ENCODE peak calls at places on chromosome 11, in six cellular contexts. T is small intestine, Z is prostate gland, E is NCI-H774, B is Kasumi-1, N is NCI-H1105. J is an unnamed sample.

GRCh38 chr11:19367051-19367709 is 126.4 kb upstream of the E2F8 start:
- DNase-seq in T (no peak), Z (no peak), E (no peak), B (no peak), N (no peak), J (no peak)

GRCh38 chr11:77093987-77094840 is 8.4 kb upstream of the OMP start:
- DNase-seq in T (no peak), Z (no peak), E (no peak), B (no peak), N (no peak), J (peak; percentile 32)

GRCh38 chr11:69353696-69354544 is 60.0 kb downstream of the MYEOV start:
- DNase-seq in T (no peak), Z (no peak), E (no peak), B (no peak), N (no peak), J (no peak)

GRCh38 chr11:4607111-4607510 is 920 bp downstream of the TRIM68 start:
- DNase-seq in T (no peak), Z (no peak), E (peak; percentile 23), B (no peak), N (no peak), J (no peak)

GRCh38 chr11:660681-661444 is 23.8 kb downstream of the DRD4 start:
- DNase-seq in T (no peak), Z (no peak), E (no peak), B (no peak), N (no peak), J (no peak)

GRCh38 chr11:17208257-17208999 is 642 bp upstream of the PIK3C2A start:
- DNase-seq in T (peak; percentile 73), Z (peak; percentile 72), E (peak; percentile 79), B (peak; percentile 67), N (peak; percentile 85), J (no peak)

GRCh38 chr11:31847761-31848160 is 36.6 kb upstream of the PAX6 start:
- DNase-seq in T (no peak), Z (no peak), E (no peak), B (no peak), N (no peak), J (no peak)

GRCh38 chr11:85893378-85893777 is 38.2 kb downstream of the CCDC83 start:
- DNase-seq in T (no peak), Z (no peak), E (no peak), B (no peak), N (no peak), J (no peak)

GRCh38 chr11:76861490-76861953 is 804 bp downstream of the ACER3 start:
- DNase-seq in T (peak; percentile 56), Z (no peak), E (no peak), B (no peak), N (no peak), J (no peak)

GRCh38 chr11:64042301-64042700 is 6.6 kb downstream of the FLRT1 start:
- DNase-seq in T (no peak), Z (no peak), E (no peak), B (no peak), N (no peak), J (no peak)

GRCh38 chr11:65266210-65266609 is 4.4 kb downstream of the POLA2 start:
- DNase-seq in T (no peak), Z (no peak), E (no peak), B (no peak), N (no peak), J (no peak)

GRCh38 chr11:12889243-12889642 is 119.9 kb upstream of the RASSF10 start:
- DNase-seq in T (no peak), Z (no peak), E (no peak), B (peak; percentile 17), N (no peak), J (no peak)

GRCh38 chr11:121559812-121560211 is 107.0 kb upstream of the SORL1-AS1 start:
- DNase-seq in T (peak; percentile 61), Z (no peak), E (no peak), B (no peak), N (peak; percentile 57), J (no peak)

GRCh38 chr11:127003260-127003981 is 2.9 kb upstream of the KIRREL3 start:
- DNase-seq in T (no peak), Z (no peak), E (peak; percentile 80), B (no peak), N (peak; percentile 94), J (peak; percentile 23)

GRCh38 chr11:19027829-19028595 is 32.5 kb downstream of the MRGPRX2 start:
- DNase-seq in T (no peak), Z (no peak), E (no peak), B (no peak), N (no peak), J (no peak)

GRCh38 chr11:33920838-33921613 is 29.1 kb upstream of the LMO2 start:
- DNase-seq in T (no peak), Z (no peak), E (no peak), B (no peak), N (no peak), J (no peak)

GRCh38 chr11:63917685-63918523 is 940 bp upstream of the RCOR2 start:
- DNase-seq in T (peak; percentile 40), Z (peak; percentile 25), E (peak; percentile 33), B (peak; percentile 33), N (no peak), J (peak; percentile 87)

GRCh38 chr11:66607126-66607834 is 9.2 kb upstream of the RBM14 start:
- DNase-seq in T (peak; percentile 91), Z (peak; percentile 84), E (no peak), B (no peak), N (no peak), J (peak; percentile 80)

GRCh38 chr11:20203836-20204235 is 43.6 kb upstream of the DBX1 start:
- DNase-seq in T (no peak), Z (no peak), E (no peak), B (no peak), N (no peak), J (no peak)

GRCh38 chr11:103484545-103484944 is 375.3 kb downstream of the DYNC2H1 start:
- DNase-seq in T (no peak), Z (no peak), E (no peak), B (no peak), N (no peak), J (no peak)

GRCh38 chr11:110903378-110903777 is 191.1 kb upstream of the ARHGAP20 start:
- DNase-seq in T (no peak), Z (no peak), E (no peak), B (no peak), N (no peak), J (no peak)

GRCh38 chr11:125517116-125517804 is 21.2 kb upstream of the FEZ1 start:
- DNase-seq in T (no peak), Z (no peak), E (peak; percentile 11), B (no peak), N (peak; percentile 46), J (no peak)

GRCh38 chr11:5240458-5240857 is 6.2 kb upstream of the HBD start:
- DNase-seq in T (no peak), Z (no peak), E (no peak), B (no peak), N (no peak), J (no peak)

GRCh38 chr11:64060861-64061444 is 25.2 kb downstream of the FLRT1 start:
- DNase-seq in T (peak; percentile 16), Z (no peak), E (peak; percentile 65), B (no peak), N (peak; percentile 53), J (peak; percentile 35)

GRCh38 chr11:61148016-61148640 is 13.1 kb downstream of the VPS37C start:
- DNase-seq in T (no peak), Z (no peak), E (peak; percentile 71), B (no peak), N (no peak), J (no peak)

GRCh38 chr11:58654079-58654907 is 31.8 kb downstream of the CNTF start:
- DNase-seq in T (peak; percentile 78), Z (peak; percentile 69), E (peak; percentile 55), B (peak; percentile 90), N (peak; percentile 69), J (peak; percentile 87)

GRCh38 chr11:119699227-119699626 is 29.8 kb downstream of the NECTIN1 start:
- DNase-seq in T (peak; percentile 97), Z (peak; percentile 76), E (no peak), B (no peak), N (no peak), J (peak; percentile 87)

GRCh38 chr11:23944939-23945338 is 551.9 kb upstream of the LUZP2 start:
- DNase-seq in T (no peak), Z (no peak), E (no peak), B (no peak), N (no peak), J (no peak)

GRCh38 chr11:32062540-32062939 is 28.3 kb upstream of the RCN1 start:
- DNase-seq in T (no peak), Z (no peak), E (no peak), B (no peak), N (no peak), J (no peak)

GRCh38 chr11:2127357-2127971 is 11.7 kb downstream of the IGF2 start:
- DNase-seq in T (no peak), Z (no peak), E (no peak), B (no peak), N (no peak), J (peak; percentile 10)

GRCh38 chr11:117819096-117820040 is 5.2 kb downstream of the FXYD2 start:
- DNase-seq in T (peak; percentile 81), Z (no peak), E (peak; percentile 81), B (peak; percentile 76), N (no peak), J (peak; percentile 84)

GRCh38 chr11:34977039-34977906 is 60.9 kb downstream of the PDHX start:
- DNase-seq in T (no peak), Z (no peak), E (no peak), B (peak; percentile 45), N (no peak), J (no peak)

GRCh38 chr11:92932023-92932422 is 37.4 kb upstream of the MTNR1B start:
- DNase-seq in T (no peak), Z (no peak), E (no peak), B (no peak), N (no peak), J (no peak)

GRCh38 chr11:908273-908672 is 2.3 kb downstream of the CHID1 start:
- DNase-seq in T (no peak), Z (no peak), E (no peak), B (no peak), N (no peak), J (no peak)

GRCh38 chr11:93059074-93059957 is 89.9 kb downstream of the MTNR1B start:
- DNase-seq in T (no peak), Z (no peak), E (peak; percentile 8), B (no peak), N (peak; percentile 22), J (no peak)

J was measured in mucosa of descending colon.